ENCODE peak calls at places on chromosomes 6 and 20, in eight cellular contexts. K is upper lobe of right lung; Q is right cardiac atrium; X is coronary artery; O is effector memory CD4-positive, alpha-beta T cell; T is fibroblast of lung; W is neural progenitor cell; U is osteoblast. J is an unnamed sample.

GRCh38 chr20:7980332-7981046 is 39.1 kb downstream of the TMX4 start:
- DNase-seq in K (no peak), Q (no peak), X (no peak), O (no peak), T (peak; percentile 70), W (peak; percentile 52), U (no peak), J (no peak)

GRCh38 chr6:48826318-48826595 is 636.8 kb downstream of the MMUT start:
- DNase-seq in K (no peak), Q (no peak), X (no peak), O (no peak), T (no peak), W (no peak), U (no peak), J (no peak)

GRCh38 chr20:32583581-32584045 is 1.5 kb downstream of the NOL4L start:
- DNase-seq in K (no peak), Q (no peak), X (no peak), O (peak; percentile 8), T (no peak), W (peak; percentile 66), U (no peak), J (no peak)

GRCh38 chr6:161139766-161140553 is 133.9 kb downstream of the AGPAT4 start:
- DNase-seq in K (no peak), Q (no peak), X (no peak), O (no peak), T (no peak), W (no peak), U (peak; percentile 77), J (no peak)

GRCh38 chr20:51094221-51094620 is 71.3 kb upstream of the KCNG1 start:
- DNase-seq in K (no peak), Q (no peak), X (no peak), O (no peak), T (no peak), W (no peak), U (no peak), J (no peak)

GRCh38 chr20:19945732-19946670 is 71.2 kb upstream of the NAA20 start:
- DNase-seq in K (no peak), Q (peak; percentile 83), X (no peak), O (no peak), T (no peak), W (no peak), U (no peak), J (no peak)

GRCh38 chr20:23541330-23541729 is 27.0 kb downstream of the CST9L start:
- DNase-seq in K (no peak), Q (no peak), X (no peak), O (no peak), T (no peak), W (peak; percentile 25), U (no peak), J (peak; percentile 45)

GRCh38 chr20:50821994-50822393 is 27.1 kb downstream of the BCAS4 start:
- DNase-seq in K (no peak), Q (no peak), X (no peak), O (no peak), T (no peak), W (no peak), U (no peak), J (no peak)

GRCh38 chr6:112781236-112781635 is 434.1 kb downstream of the RFPL4B start:
- DNase-seq in K (no peak), Q (no peak), X (no peak), O (no peak), T (peak; percentile 37), W (peak; percentile 44), U (no peak), J (no peak)

GRCh38 chr6:120355822-120356221 is 978.5 kb downstream of the TBC1D32 start:
- DNase-seq in K (no peak), Q (no peak), X (no peak), O (no peak), T (peak; percentile 69), W (no peak), U (no peak), J (no peak)

GRCh38 chr20:36836591-36837329 is 39.2 kb upstream of the TLDC2 start:
- DNase-seq in K (peak; percentile 79), Q (peak; percentile 77), X (no peak), O (no peak), T (peak; percentile 61), W (peak; percentile 81), U (peak; percentile 51), J (no peak)

GRCh38 chr6:152696543-152696942 is 1.2 kb upstream of the MYCT1 start:
- DNase-seq in K (no peak), Q (no peak), X (no peak), O (no peak), T (peak; percentile 41), W (no peak), U (peak; percentile 86), J (no peak)

GRCh38 chr6:84258866-84259265 is 31.4 kb upstream of the CEP162 start:
- DNase-seq in K (no peak), Q (peak; percentile 24), X (no peak), O (no peak), T (no peak), W (no peak), U (no peak), J (no peak)

GRCh38 chr20:24533449-24533848 is 64.0 kb downstream of the SYNDIG1 start:
- DNase-seq in K (no peak), Q (no peak), X (no peak), O (no peak), T (no peak), W (no peak), U (no peak), J (no peak)

DNA sequence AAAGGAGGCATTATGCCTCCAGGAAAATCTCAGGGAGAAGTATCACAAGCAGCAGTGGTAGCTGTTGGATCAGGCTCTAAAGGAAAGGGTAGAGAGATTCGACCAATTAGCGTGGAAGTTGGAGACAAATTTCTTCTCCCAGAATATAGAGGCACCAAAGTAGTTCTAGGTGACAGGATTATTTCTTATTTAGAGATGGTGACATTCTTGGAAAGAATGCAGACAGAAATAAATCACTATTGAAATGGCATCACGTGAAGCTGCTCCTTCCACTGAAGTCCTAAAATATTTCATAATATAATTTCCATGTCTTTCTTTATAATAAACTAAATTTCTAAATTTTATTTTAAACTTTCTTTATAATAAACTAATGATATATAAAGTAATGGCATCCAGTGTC is 117.5 kb downstream of the TCP11 start:
- DNase-seq in K (no peak), Q (no peak), X (no peak), O (no peak), T (no peak), W (no peak), U (no peak), J (no peak)
- H3K27ac ChIP-seq in K (peak overlapping the region; percentile 73), Q (peak overlapping the region; percentile 54), X (peak overlapping the region; percentile 61), O (no peak overlapping the region), T (no peak overlapping the region), W (no peak overlapping the region), U (no peak overlapping the region), J (peak overlapping the region; percentile 39)

DNA sequence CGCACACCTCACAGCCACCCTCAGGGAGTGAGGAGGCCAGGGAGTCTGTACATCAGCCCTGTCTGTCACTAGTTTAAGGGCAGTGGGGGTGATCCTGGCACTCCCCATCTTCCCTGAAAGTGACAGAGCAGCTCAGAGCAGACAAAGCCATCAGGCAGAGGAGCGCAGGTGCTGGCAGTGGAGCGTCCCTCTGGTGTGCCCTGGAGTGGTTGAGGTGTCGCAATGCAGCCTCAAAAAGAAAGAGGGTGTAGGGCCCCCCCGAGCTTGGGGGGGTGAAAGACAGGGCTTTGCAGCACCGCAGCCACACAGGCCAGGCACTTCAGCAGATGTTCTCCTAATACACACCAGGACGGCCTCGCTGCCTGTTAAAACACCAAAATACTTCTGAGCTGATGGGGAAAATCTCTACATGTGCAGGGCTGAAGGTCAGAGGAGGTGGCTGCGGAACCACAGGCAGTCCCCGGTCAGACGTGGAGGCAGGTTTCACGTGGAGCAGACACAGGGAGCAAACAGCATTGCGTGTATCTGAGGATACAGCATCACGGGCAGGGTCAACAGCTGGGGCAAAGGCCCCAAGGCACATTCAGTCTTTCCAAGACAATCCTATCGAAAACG is 69.5 kb downstream of the PREX1 start:
- DNase-seq in K (no peak), Q (no peak), X (no peak), O (no peak), T (no peak), W (no peak), U (no peak), J (no peak)
- H3K27ac ChIP-seq in K (peak overlapping the region; percentile 77), Q (no peak overlapping the region), X (no peak overlapping the region), O (no peak overlapping the region), T (no peak overlapping the region), W (no peak overlapping the region), U (no peak overlapping the region), J (no peak overlapping the region)

DNA sequence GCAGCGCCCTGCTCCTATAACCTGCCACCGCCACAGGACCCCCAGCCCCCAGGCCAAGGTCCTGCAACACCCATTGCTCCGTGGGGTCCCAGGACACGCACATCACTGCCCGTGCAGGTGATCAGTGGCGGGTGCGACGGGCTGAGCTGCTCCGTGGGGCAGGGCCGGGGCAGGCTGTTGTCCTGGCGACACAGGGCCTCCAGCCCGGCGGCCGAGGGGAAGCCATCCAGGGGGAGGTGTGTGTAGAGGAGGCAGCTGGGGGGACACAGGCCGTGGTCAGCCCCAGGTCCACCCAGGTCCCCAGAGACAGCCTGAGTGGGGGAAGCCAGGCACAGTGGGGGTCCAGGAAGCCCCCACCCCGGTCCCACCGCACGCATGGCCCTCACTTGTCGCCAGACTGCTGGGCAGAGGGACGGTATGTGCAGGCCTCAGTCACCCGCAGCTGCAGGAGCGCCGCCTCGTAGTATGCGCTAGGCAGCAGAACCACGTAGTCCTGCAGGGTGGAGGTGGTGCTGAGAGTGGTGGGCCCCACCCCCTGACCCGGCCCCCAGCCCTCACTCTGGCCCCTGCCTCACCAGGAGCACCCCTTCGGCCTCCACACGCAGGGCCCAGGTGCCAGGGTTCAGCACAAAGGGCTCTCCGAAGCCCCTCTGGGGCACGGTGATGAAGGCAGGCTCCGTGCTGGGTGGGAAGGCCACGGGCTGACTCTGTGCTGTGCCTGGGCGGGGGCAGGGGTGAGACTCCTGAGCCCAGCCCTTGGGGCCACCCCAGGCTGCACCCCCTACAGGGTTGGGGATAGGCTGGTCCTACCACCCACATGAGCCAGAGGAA is 30.4 kb downstream of the ADRM1 start:
- DNase-seq in K (no peak), Q (peak; percentile 29), X (no peak), O (no peak), T (no peak), W (no peak), U (no peak), J (no peak)
- H3K27ac ChIP-seq in K (no peak overlapping the region), Q (no peak overlapping the region), X (no peak overlapping the region), O (no peak overlapping the region), T (no peak overlapping the region), W (no peak overlapping the region), U (no peak overlapping the region), J (no peak overlapping the region)

GRCh38 chr6:137099689-137100398 is 55.1 kb upstream of the IL20RA start:
- DNase-seq in K (no peak), Q (no peak), X (no peak), O (no peak), T (no peak), W (no peak), U (no peak), J (no peak)
- H3K27ac ChIP-seq in K (no peak overlapping the region), Q (no peak overlapping the region), X (no peak overlapping the region), O (no peak overlapping the region), T (no peak overlapping the region), W (no peak overlapping the region), U (no peak overlapping the region), J (no peak overlapping the region)

DNA sequence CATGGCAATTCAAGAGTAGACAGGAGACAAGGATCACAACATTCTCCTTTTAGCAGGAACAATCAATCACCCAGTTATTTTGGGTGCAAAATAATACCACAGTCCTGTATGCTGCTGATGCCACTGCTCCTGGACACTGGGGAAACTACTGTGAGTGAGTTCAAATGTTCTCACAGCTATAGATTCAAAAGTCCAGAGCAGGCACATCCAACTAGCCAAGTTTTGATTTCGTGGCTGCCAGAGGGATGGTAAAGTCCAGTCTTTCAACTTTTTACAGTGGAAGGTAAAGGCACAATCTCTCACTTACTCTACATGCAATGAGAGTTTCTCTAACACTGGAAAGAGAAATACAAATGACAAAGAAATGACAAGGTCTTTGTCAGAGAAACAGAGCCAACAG is 26.9 kb upstream of the TSHZ2 start:
- DNase-seq in K (no peak), Q (no peak), X (no peak), O (no peak), T (no peak), W (no peak), U (no peak), J (no peak)
- H3K27ac ChIP-seq in K (no peak overlapping the region), Q (no peak overlapping the region), X (no peak overlapping the region), O (no peak overlapping the region), T (no peak overlapping the region), W (no peak overlapping the region), U (no peak overlapping the region), J (no peak overlapping the region)